ENCODE peak calls at places on chromosomes 5 and 9, in seven cellular contexts. One of them, this sample, is unnamed.

GRCh38 chr5:179153921-179154345 is 93.8 kb downstream of the ZNF354C start:
- DNase-seq in transverse colon: no peak
- DNase-seq in activated T-cell treated with anti-CD3 and anti-CD28 coated beads, Interleukin-2, amount 50 U/mL, for 72 hours: no peak
- DNase-seq in NCI-H2171 treated with DMSO at 0.1 percent for 48 hours: no peak
- DNase-seq in stimulated activated CD8-positive, alpha-beta memory T cell treated with anti-CD3 and anti-CD28 coated beads, Interleukin-12 subunit alpha, Interleukin-12 subunit beta, amount 100 ng/mL, for 1 hour: no peak
- DNase-seq in IMR-90: no peak
- DNase-seq in cardiac fibroblast: no peak
- DNase-seq in this sample: no peak

GRCh38 chr9:792331-793260 is 48.9 kb upstream of the DMRT1 start:
- DNase-seq in stimulated activated CD8-positive, alpha-beta memory T cell treated with anti-CD3 and anti-CD28 coated beads, Interleukin-12 subunit alpha, Interleukin-12 subunit beta, amount 100 ng/mL, for 1 hour: no peak
- DNase-seq in NCI-H2171 treated with DMSO at 0.1 percent for 48 hours: no peak
- DNase-seq in IMR-90: peak; percentile 39
- DNase-seq in cardiac fibroblast: peak; percentile 8
- DNase-seq in transverse colon: no peak
- DNase-seq in activated T-cell treated with anti-CD3 and anti-CD28 coated beads, Interleukin-2, amount 50 U/mL, for 72 hours: no peak
- DNase-seq in this sample: no peak

GRCh38 chr5:79021753-79022152 is 36.6 kb upstream of the ARSB start:
- DNase-seq in IMR-90: no peak
- DNase-seq in cardiac fibroblast: peak; percentile 20
- DNase-seq in transverse colon: no peak
- DNase-seq in stimulated activated CD8-positive, alpha-beta memory T cell treated with anti-CD3 and anti-CD28 coated beads, Interleukin-12 subunit alpha, Interleukin-12 subunit beta, amount 100 ng/mL, for 1 hour: no peak
- DNase-seq in NCI-H2171 treated with DMSO at 0.1 percent for 48 hours: peak; percentile 43
- DNase-seq in activated T-cell treated with anti-CD3 and anti-CD28 coated beads, Interleukin-2, amount 50 U/mL, for 72 hours: no peak
- DNase-seq in this sample: no peak

GRCh38 chr9:124773473-124774130 is 2.5 kb upstream of the NR6A1 start:
- DNase-seq in NCI-H2171 treated with DMSO at 0.1 percent for 48 hours: no peak
- DNase-seq in activated T-cell treated with anti-CD3 and anti-CD28 coated beads, Interleukin-2, amount 50 U/mL, for 72 hours: no peak
- DNase-seq in cardiac fibroblast: no peak
- DNase-seq in stimulated activated CD8-positive, alpha-beta memory T cell treated with anti-CD3 and anti-CD28 coated beads, Interleukin-12 subunit alpha, Interleukin-12 subunit beta, amount 100 ng/mL, for 1 hour: no peak
- DNase-seq in transverse colon: no peak
- DNase-seq in IMR-90: no peak
- DNase-seq in this sample: no peak

GRCh38 chr5:37754976-37755375 is 84.9 kb downstream of the GDNF start:
- DNase-seq in cardiac fibroblast: no peak
- DNase-seq in activated T-cell treated with anti-CD3 and anti-CD28 coated beads, Interleukin-2, amount 50 U/mL, for 72 hours: no peak
- DNase-seq in IMR-90: no peak
- DNase-seq in transverse colon: no peak
- DNase-seq in NCI-H2171 treated with DMSO at 0.1 percent for 48 hours: no peak
- DNase-seq in stimulated activated CD8-positive, alpha-beta memory T cell treated with anti-CD3 and anti-CD28 coated beads, Interleukin-12 subunit alpha, Interleukin-12 subunit beta, amount 100 ng/mL, for 1 hour: no peak
- DNase-seq in this sample: no peak

GRCh38 chr9:112408819-112409218 is 28.9 kb downstream of the HSDL2 start:
- DNase-seq in NCI-H2171 treated with DMSO at 0.1 percent for 48 hours: no peak
- DNase-seq in activated T-cell treated with anti-CD3 and anti-CD28 coated beads, Interleukin-2, amount 50 U/mL, for 72 hours: no peak
- DNase-seq in cardiac fibroblast: no peak
- DNase-seq in IMR-90: no peak
- DNase-seq in transverse colon: no peak
- DNase-seq in stimulated activated CD8-positive, alpha-beta memory T cell treated with anti-CD3 and anti-CD28 coated beads, Interleukin-12 subunit alpha, Interleukin-12 subunit beta, amount 100 ng/mL, for 1 hour: no peak
- DNase-seq in this sample: no peak

GRCh38 chr9:21102311-21102710 is 24.6 kb upstream of the IFNB1 start:
- DNase-seq in cardiac fibroblast: peak; percentile 46
- DNase-seq in IMR-90: peak; percentile 30
- DNase-seq in stimulated activated CD8-positive, alpha-beta memory T cell treated with anti-CD3 and anti-CD28 coated beads, Interleukin-12 subunit alpha, Interleukin-12 subunit beta, amount 100 ng/mL, for 1 hour: no peak
- DNase-seq in activated T-cell treated with anti-CD3 and anti-CD28 coated beads, Interleukin-2, amount 50 U/mL, for 72 hours: no peak
- DNase-seq in NCI-H2171 treated with DMSO at 0.1 percent for 48 hours: no peak
- DNase-seq in transverse colon: no peak
- DNase-seq in this sample: no peak

GRCh38 chr5:54876561-54876960 is 108.8 kb downstream of the ESM1 start:
- DNase-seq in activated T-cell treated with anti-CD3 and anti-CD28 coated beads, Interleukin-2, amount 50 U/mL, for 72 hours: no peak
- DNase-seq in NCI-H2171 treated with DMSO at 0.1 percent for 48 hours: no peak
- DNase-seq in stimulated activated CD8-positive, alpha-beta memory T cell treated with anti-CD3 and anti-CD28 coated beads, Interleukin-12 subunit alpha, Interleukin-12 subunit beta, amount 100 ng/mL, for 1 hour: no peak
- DNase-seq in transverse colon: no peak
- DNase-seq in cardiac fibroblast: no peak
- DNase-seq in IMR-90: no peak
- DNase-seq in this sample: no peak

GRCh38 chr9:18361621-18362020 is 112.3 kb upstream of the ADAMTSL1 start:
- DNase-seq in NCI-H2171 treated with DMSO at 0.1 percent for 48 hours: no peak
- DNase-seq in transverse colon: no peak
- DNase-seq in IMR-90: no peak
- DNase-seq in activated T-cell treated with anti-CD3 and anti-CD28 coated beads, Interleukin-2, amount 50 U/mL, for 72 hours: no peak
- DNase-seq in cardiac fibroblast: no peak
- DNase-seq in stimulated activated CD8-positive, alpha-beta memory T cell treated with anti-CD3 and anti-CD28 coated beads, Interleukin-12 subunit alpha, Interleukin-12 subunit beta, amount 100 ng/mL, for 1 hour: no peak
- DNase-seq in this sample: no peak

GRCh38 chr5:37723147-37723961 is 116.5 kb downstream of the GDNF start:
- DNase-seq in activated T-cell treated with anti-CD3 and anti-CD28 coated beads, Interleukin-2, amount 50 U/mL, for 72 hours: no peak
- DNase-seq in transverse colon: no peak
- DNase-seq in IMR-90: no peak
- DNase-seq in stimulated activated CD8-positive, alpha-beta memory T cell treated with anti-CD3 and anti-CD28 coated beads, Interleukin-12 subunit alpha, Interleukin-12 subunit beta, amount 100 ng/mL, for 1 hour: no peak
- DNase-seq in cardiac fibroblast: peak; percentile 66
- DNase-seq in NCI-H2171 treated with DMSO at 0.1 percent for 48 hours: no peak
- DNase-seq in this sample: no peak

GRCh38 chr5:89028579-89029272 is 145.7 kb upstream of the MEF2C start:
- DNase-seq in activated T-cell treated with anti-CD3 and anti-CD28 coated beads, Interleukin-2, amount 50 U/mL, for 72 hours: no peak
- DNase-seq in transverse colon: no peak
- DNase-seq in IMR-90: peak; percentile 13
- DNase-seq in stimulated activated CD8-positive, alpha-beta memory T cell treated with anti-CD3 and anti-CD28 coated beads, Interleukin-12 subunit alpha, Interleukin-12 subunit beta, amount 100 ng/mL, for 1 hour: no peak
- DNase-seq in cardiac fibroblast: peak; percentile 14
- DNase-seq in NCI-H2171 treated with DMSO at 0.1 percent for 48 hours: no peak
- DNase-seq in this sample: no peak

GRCh38 chr5:88813805-88814584 is 69.0 kb downstream of the MEF2C start:
- DNase-seq in NCI-H2171 treated with DMSO at 0.1 percent for 48 hours: no peak
- DNase-seq in transverse colon: no peak
- DNase-seq in IMR-90: no peak
- DNase-seq in cardiac fibroblast: no peak
- DNase-seq in stimulated activated CD8-positive, alpha-beta memory T cell treated with anti-CD3 and anti-CD28 coated beads, Interleukin-12 subunit alpha, Interleukin-12 subunit beta, amount 100 ng/mL, for 1 hour: no peak
- DNase-seq in activated T-cell treated with anti-CD3 and anti-CD28 coated beads, Interleukin-2, amount 50 U/mL, for 72 hours: no peak
- DNase-seq in this sample: no peak

GRCh38 chr9:131733601-131734061 is 6.2 kb downstream of the RAPGEF1 start:
- DNase-seq in stimulated activated CD8-positive, alpha-beta memory T cell treated with anti-CD3 and anti-CD28 coated beads, Interleukin-12 subunit alpha, Interleukin-12 subunit beta, amount 100 ng/mL, for 1 hour: no peak
- DNase-seq in activated T-cell treated with anti-CD3 and anti-CD28 coated beads, Interleukin-2, amount 50 U/mL, for 72 hours: peak; percentile 50
- DNase-seq in NCI-H2171 treated with DMSO at 0.1 percent for 48 hours: peak; percentile 52
- DNase-seq in transverse colon: peak; percentile 58
- DNase-seq in IMR-90: peak; percentile 96
- DNase-seq in cardiac fibroblast: peak; percentile 94
- DNase-seq in this sample: no peak

GRCh38 chr9:137266162-137266527 is 11.0 kb downstream of the NELFB start:
- DNase-seq in cardiac fibroblast: no peak
- DNase-seq in IMR-90: no peak
- DNase-seq in transverse colon: no peak
- DNase-seq in stimulated activated CD8-positive, alpha-beta memory T cell treated with anti-CD3 and anti-CD28 coated beads, Interleukin-12 subunit alpha, Interleukin-12 subunit beta, amount 100 ng/mL, for 1 hour: no peak
- DNase-seq in activated T-cell treated with anti-CD3 and anti-CD28 coated beads, Interleukin-2, amount 50 U/mL, for 72 hours: no peak
- DNase-seq in NCI-H2171 treated with DMSO at 0.1 percent for 48 hours: no peak
- DNase-seq in this sample: no peak

GRCh38 chr5:4976918-4977317 is 163.2 kb upstream of the ADAMTS16 start:
- DNase-seq in NCI-H2171 treated with DMSO at 0.1 percent for 48 hours: no peak
- DNase-seq in IMR-90: no peak
- DNase-seq in transverse colon: no peak
- DNase-seq in cardiac fibroblast: no peak
- DNase-seq in activated T-cell treated with anti-CD3 and anti-CD28 coated beads, Interleukin-2, amount 50 U/mL, for 72 hours: no peak
- DNase-seq in stimulated activated CD8-positive, alpha-beta memory T cell treated with anti-CD3 and anti-CD28 coated beads, Interleukin-12 subunit alpha, Interleukin-12 subunit beta, amount 100 ng/mL, for 1 hour: no peak
- DNase-seq in this sample: no peak

GRCh38 chr5:157342822-157343402 is 77.0 kb downstream of the CYFIP2 start:
- DNase-seq in stimulated activated CD8-positive, alpha-beta memory T cell treated with anti-CD3 and anti-CD28 coated beads, Interleukin-12 subunit alpha, Interleukin-12 subunit beta, amount 100 ng/mL, for 1 hour: no peak
- DNase-seq in NCI-H2171 treated with DMSO at 0.1 percent for 48 hours: no peak
- DNase-seq in transverse colon: peak; percentile 22
- DNase-seq in IMR-90: no peak
- DNase-seq in activated T-cell treated with anti-CD3 and anti-CD28 coated beads, Interleukin-2, amount 50 U/mL, for 72 hours: peak; percentile 45
- DNase-seq in cardiac fibroblast: peak; percentile 54
- DNase-seq in this sample: no peak

GRCh38 chr5:138334867-138335447 is 3.1 kb upstream of the FAM53C start:
- DNase-seq in IMR-90: peak; percentile 23
- DNase-seq in stimulated activated CD8-positive, alpha-beta memory T cell treated with anti-CD3 and anti-CD28 coated beads, Interleukin-12 subunit alpha, Interleukin-12 subunit beta, amount 100 ng/mL, for 1 hour: no peak
- DNase-seq in activated T-cell treated with anti-CD3 and anti-CD28 coated beads, Interleukin-2, amount 50 U/mL, for 72 hours: peak; percentile 38
- DNase-seq in transverse colon: no peak
- DNase-seq in cardiac fibroblast: no peak
- DNase-seq in NCI-H2171 treated with DMSO at 0.1 percent for 48 hours: no peak
- DNase-seq in this sample: no peak

GRCh38 chr5:60805470-60805869 is 38.6 kb downstream of the ELOVL7 start:
- DNase-seq in cardiac fibroblast: peak; percentile 20
- DNase-seq in IMR-90: no peak
- DNase-seq in transverse colon: no peak
- DNase-seq in NCI-H2171 treated with DMSO at 0.1 percent for 48 hours: no peak
- DNase-seq in activated T-cell treated with anti-CD3 and anti-CD28 coated beads, Interleukin-2, amount 50 U/mL, for 72 hours: no peak
- DNase-seq in stimulated activated CD8-positive, alpha-beta memory T cell treated with anti-CD3 and anti-CD28 coated beads, Interleukin-12 subunit alpha, Interleukin-12 subunit beta, amount 100 ng/mL, for 1 hour: no peak
- DNase-seq in this sample: no peak

GRCh38 chr5:76388791-76389512 is 14.1 kb upstream of the IQGAP2 start:
- DNase-seq in cardiac fibroblast: no peak
- DNase-seq in activated T-cell treated with anti-CD3 and anti-CD28 coated beads, Interleukin-2, amount 50 U/mL, for 72 hours: no peak
- DNase-seq in NCI-H2171 treated with DMSO at 0.1 percent for 48 hours: no peak
- DNase-seq in transverse colon: no peak
- DNase-seq in stimulated activated CD8-positive, alpha-beta memory T cell treated with anti-CD3 and anti-CD28 coated beads, Interleukin-12 subunit alpha, Interleukin-12 subunit beta, amount 100 ng/mL, for 1 hour: no peak
- DNase-seq in IMR-90: no peak
- DNase-seq in this sample: no peak

This sample was measured in activated effector memory CD4-positive, alpha-beta T cell treated with Interleukin-2 at 50 U/mL for 16 hours.